ENCODE peak calls at places on chromosomes 3 and 15, in four cellular contexts. U, C, V and D are unnamed samples.

GRCh38 chr15:81480645-81481053 is 106.6 kb upstream of the TMC3 start:
- DNase-seq in U (no peak), V (peak), C (peak), D (peak)

GRCh38 chr15:41394924-41395323 is 7.4 kb downstream of the NDUFAF1 start:
- DNase-seq in C (no peak), U (no peak), V (no peak), D (no peak)

GRCh38 chr3:120450261-120450913 is 405 bp downstream of the FSTL1 start:
- DNase-seq in V (peak), C (peak), U (peak), D (peak)

GRCh38 chr3:100748220-100748619 is 38.9 kb downstream of the TFG start:
- DNase-seq in U (no peak), V (no peak), C (no peak), D (no peak)

GRCh38 chr3:156599061-156599460 is 44.1 kb upstream of the SSR3 start:
- DNase-seq in U (no peak), V (no peak), C (no peak), D (no peak)

GRCh38 chr3:148459931-148460513 is 237.7 kb upstream of the AGTR1 start:
- DNase-seq in V (no peak), U (no peak), C (peak), D (no peak)

GRCh38 chr15:101179341-101180153 is 72.3 kb downstream of the CHSY1 start:
- DNase-seq in C (peak), V (no peak), U (no peak), D (no peak)

GRCh38 chr3:149765762-149766334 is 13.6 kb upstream of the COMMD2 start:
- DNase-seq in V (no peak), C (peak), U (no peak), D (no peak)

GRCh38 chr3:100045696-100046095 is 68.6 kb downstream of the FILIP1L start:
- DNase-seq in V (no peak), C (peak), U (peak), D (peak)

GRCh38 chr3:168077091-168077490 is 18.6 kb downstream of the GOLIM4 start:
- DNase-seq in U (no peak), V (no peak), C (no peak), D (no peak)

GRCh38 chr3:155658669-155659068 is 86.2 kb downstream of the PLCH1 start:
- DNase-seq in C (no peak), U (no peak), V (no peak), D (no peak)

GRCh38 chr15:80890341-80890972 is 99.2 kb downstream of the MESD start:
- DNase-seq in U (no peak), V (no peak), C (no peak), D (no peak)

GRCh38 chr3:9914559-9915251 is 2.2 kb upstream of the IL17RC start:
- DNase-seq in V (no peak), U (no peak), C (no peak), D (no peak)

GRCh38 chr15:71611721-71612016 is 198.7 kb upstream of the NR2E3 start:
- DNase-seq in V (no peak), U (no peak), C (no peak), D (no peak)

GRCh38 chr3:159378391-159378790 is 576.5 kb downstream of the MFSD1 start:
- DNase-seq in C (no peak), U (no peak), V (no peak), D (no peak)

GRCh38 chr3:101836907-101837598 is 12.3 kb upstream of the NFKBIZ start:
- DNase-seq in U (no peak), C (peak), V (no peak), D (no peak)

GRCh38 chr3:185353823-185354614 is 8.9 kb upstream of the MAP3K13 start:
- DNase-seq in U (no peak), C (peak), V (peak), D (peak)

GRCh38 chr15:81400640-81401236 is 26.7 kb upstream of the TMC3 start:
- DNase-seq in U (no peak), V (peak), C (peak), D (no peak)

GRCh38 chr15:96066126-96066525 is 264.4 kb upstream of the NR2F2 start:
- DNase-seq in U (no peak), C (no peak), V (no peak), D (no peak)

GRCh38 chr15:62121273-62122015 is 43.6 kb downstream of the C2CD4B start:
- DNase-seq in U (no peak), V (no peak), C (no peak), D (no peak)

GRCh38 chr3:45575491-45575923 is 19.0 kb upstream of the LIMD1 start:
- DNase-seq in U (no peak), V (no peak), C (peak), D (no peak)

GRCh38 chr15:67618312-67618711 is 75.8 kb downstream of the MAP2K5 start:
- DNase-seq in U (no peak), C (no peak), V (no peak), D (no peak)

GRCh38 chr3:64266065-64266874 is 41.0 kb upstream of the PRICKLE2 start:
- DNase-seq in V (no peak), C (peak), U (no peak), D (no peak)

GRCh38 chr3:9361691-9362388 is 1.0 kb upstream of the THUMPD3 start:
- DNase-seq in V (no peak), C (no peak), U (no peak), D (no peak)

GRCh38 chr3:152657002-152657400 is 177.9 kb upstream of the P2RY1 start:
- DNase-seq in V (no peak), C (no peak), U (no peak), D (no peak)

GRCh38 chr15:75640483-75641175 is 605 bp upstream of the IMP3 start:
- DNase-seq in V (no peak), U (peak), C (peak), D (no peak)

GRCh38 chr3:29324180-29324651 is 43.3 kb downstream of the RBMS3 start:
- DNase-seq in U (peak), V (peak), C (peak), D (no peak)

DNA sequence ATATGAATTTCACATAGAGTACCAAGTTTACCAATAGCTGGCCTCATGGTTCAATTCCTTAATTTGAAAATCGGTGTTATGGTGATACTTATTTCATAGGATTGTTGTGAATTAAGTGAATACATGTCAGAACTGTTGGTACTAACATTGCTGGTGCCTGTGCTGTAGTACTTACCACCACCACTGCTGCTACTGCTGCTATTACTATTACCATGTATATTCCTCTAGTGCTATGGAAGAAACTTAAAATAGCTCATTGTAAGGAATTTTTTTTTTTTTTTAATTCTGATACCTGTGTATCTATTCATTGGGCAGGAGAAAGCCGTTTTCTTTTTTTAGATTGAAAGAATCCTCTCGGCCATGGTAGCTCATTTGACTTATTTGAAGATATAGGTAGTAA is 3.6 kb downstream of the FYTTD1 start:
- DNase-seq in C (peak), U (no peak), V (no peak), D (no peak)
- TF ChIP-seq CTCF in C (peak), U (no peak), V (no peak), D (no peak)

GRCh38 chr15:69762373-69763148 is 309.9 kb downstream of the RPLP1 start:
- DNase-seq in C (peak), V (peak), U (no peak), D (no peak)
- TF ChIP-seq CTCF in C (peak), V (no peak), U (no peak), D (no peak)

DNA sequence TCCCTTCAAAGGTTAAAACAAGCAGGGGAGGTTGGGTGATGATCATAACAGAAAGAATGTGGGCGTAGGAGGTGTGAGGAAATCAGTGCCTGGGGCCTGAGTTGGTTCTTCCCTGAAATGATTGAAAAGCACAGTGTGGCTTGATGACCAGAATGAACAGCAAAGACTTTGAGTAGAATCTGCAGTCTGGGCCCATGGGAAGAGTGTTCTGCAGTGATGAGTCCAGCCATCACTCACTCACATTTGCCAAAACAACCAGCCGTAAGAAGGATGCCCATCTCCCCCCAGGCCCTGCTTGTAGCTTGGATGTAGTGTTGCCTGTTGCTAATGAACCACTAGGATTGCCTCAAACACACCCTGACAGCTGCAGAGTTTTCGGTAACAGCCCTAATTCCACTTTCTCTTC is 67.9 kb downstream of the VGLL3 start:
- DNase-seq in C (peak), V (no peak), U (no peak), D (no peak)
- TF ChIP-seq CTCF in C (no peak), V (no peak), U (no peak), D (no peak)

GRCh38 chr3:194573680-194574437 is 59.4 kb downstream of the TMEM44 start:
- DNase-seq in U (no peak), V (peak), C (peak), D (peak)
- TF ChIP-seq CTCF in U (peak), V (peak), C (peak), D (peak)

DNA sequence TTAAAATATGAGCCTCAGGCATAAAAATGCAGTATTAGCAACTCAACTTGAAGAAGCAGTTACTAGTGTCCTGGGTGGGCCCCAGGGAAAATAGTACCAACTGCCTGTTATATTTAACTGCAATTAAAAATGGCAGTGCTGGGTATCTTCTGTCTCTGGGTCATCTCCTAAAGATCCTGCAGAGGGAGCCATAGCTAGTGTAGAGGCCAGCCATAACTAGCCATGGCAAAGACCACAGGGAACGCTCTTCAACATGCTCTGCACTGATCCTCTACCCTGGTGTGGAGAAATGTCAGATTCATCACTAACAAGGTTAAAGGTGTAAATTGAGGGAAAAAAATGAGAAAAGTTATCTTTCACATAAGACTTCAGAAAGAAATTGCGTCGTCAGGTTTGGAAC is 181.3 kb downstream of the SNRPN start:
- DNase-seq in V (peak), C (peak), U (no peak), D (peak)
- TF ChIP-seq CTCF in V (peak), C (peak), U (peak), D (peak)

GRCh38 chr15:89399390-89400120 is 64.9 kb upstream of the POLG start:
- DNase-seq in C (no peak), U (no peak), V (peak), D (peak)
- TF ChIP-seq CTCF in C (peak), U (peak), V (peak), D (peak)

GRCh38 chr3:126524429-126524988 is 554 bp downstream of the CHST13 start:
- DNase-seq in C (no peak), V (no peak), U (peak), D (no peak)
- TF ChIP-seq CTCF in C (no peak), V (no peak), U (no peak), D (no peak)